ENCODE peak calls at places on chromosomes 7 and 10, in five cellular contexts. One of them, this sample, is unnamed.

GRCh38 chr7:123169065-123169464 is 30.7 kb downstream of the SLC13A1 start:
- DNase-seq in stimulated activated CD8-positive, alpha-beta memory T cell treated with anti-CD3 and anti-CD28 coated beads, Interleukin-7, amount 100 ng/mL, for 1 hour: no peak
- DNase-seq in activated CD4-positive, CD25-positive, alpha-beta regulatory T cell: no peak
- DNase-seq in iPS DF 6.9: no peak
- DNase-seq in effector CD4-positive, alpha-beta T cell: no peak
- DNase-seq in this sample: no peak

GRCh38 chr10:4825868-4826787 is at the start of gene AKR1E2:
- DNase-seq in stimulated activated CD8-positive, alpha-beta memory T cell treated with anti-CD3 and anti-CD28 coated beads, Interleukin-7, amount 100 ng/mL, for 1 hour: peak; percentile 51
- DNase-seq in effector CD4-positive, alpha-beta T cell: peak; percentile 49
- DNase-seq in iPS DF 6.9: peak; percentile 58
- DNase-seq in activated CD4-positive, CD25-positive, alpha-beta regulatory T cell: peak; percentile 11
- DNase-seq in this sample: no peak

GRCh38 chr7:91941450-91941849 is 788 bp downstream of the AKAP9 start:
- DNase-seq in stimulated activated CD8-positive, alpha-beta memory T cell treated with anti-CD3 and anti-CD28 coated beads, Interleukin-7, amount 100 ng/mL, for 1 hour: peak; percentile 6
- DNase-seq in activated CD4-positive, CD25-positive, alpha-beta regulatory T cell: no peak
- DNase-seq in effector CD4-positive, alpha-beta T cell: peak; percentile 21
- DNase-seq in iPS DF 6.9: no peak
- DNase-seq in this sample: peak; percentile 17

GRCh38 chr7:54859545-54859944 is 100.5 kb upstream of the SEC61G start:
- DNase-seq in effector CD4-positive, alpha-beta T cell: no peak
- DNase-seq in activated CD4-positive, CD25-positive, alpha-beta regulatory T cell: no peak
- DNase-seq in stimulated activated CD8-positive, alpha-beta memory T cell treated with anti-CD3 and anti-CD28 coated beads, Interleukin-7, amount 100 ng/mL, for 1 hour: no peak
- DNase-seq in iPS DF 6.9: no peak
- DNase-seq in this sample: no peak

GRCh38 chr7:158815046-158815445 is 14.3 kb downstream of the ESYT2 start:
- DNase-seq in effector CD4-positive, alpha-beta T cell: no peak
- DNase-seq in stimulated activated CD8-positive, alpha-beta memory T cell treated with anti-CD3 and anti-CD28 coated beads, Interleukin-7, amount 100 ng/mL, for 1 hour: no peak
- DNase-seq in iPS DF 6.9: no peak
- DNase-seq in activated CD4-positive, CD25-positive, alpha-beta regulatory T cell: no peak
- DNase-seq in this sample: no peak

GRCh38 chr10:70551491-70551890 is 51.0 kb downstream of the PRF1 start:
- DNase-seq in activated CD4-positive, CD25-positive, alpha-beta regulatory T cell: no peak
- DNase-seq in effector CD4-positive, alpha-beta T cell: no peak
- DNase-seq in iPS DF 6.9: no peak
- DNase-seq in stimulated activated CD8-positive, alpha-beta memory T cell treated with anti-CD3 and anti-CD28 coated beads, Interleukin-7, amount 100 ng/mL, for 1 hour: no peak
- DNase-seq in this sample: no peak

GRCh38 chr10:49798275-49798674 is 36.2 kb upstream of the OGDHL start:
- DNase-seq in iPS DF 6.9: no peak
- DNase-seq in stimulated activated CD8-positive, alpha-beta memory T cell treated with anti-CD3 and anti-CD28 coated beads, Interleukin-7, amount 100 ng/mL, for 1 hour: no peak
- DNase-seq in effector CD4-positive, alpha-beta T cell: no peak
- DNase-seq in activated CD4-positive, CD25-positive, alpha-beta regulatory T cell: no peak
- DNase-seq in this sample: no peak

GRCh38 chr10:35705671-35706070 is 63.6 kb upstream of the FZD8 start:
- DNase-seq in stimulated activated CD8-positive, alpha-beta memory T cell treated with anti-CD3 and anti-CD28 coated beads, Interleukin-7, amount 100 ng/mL, for 1 hour: no peak
- DNase-seq in effector CD4-positive, alpha-beta T cell: no peak
- DNase-seq in iPS DF 6.9: no peak
- DNase-seq in activated CD4-positive, CD25-positive, alpha-beta regulatory T cell: no peak
- DNase-seq in this sample: no peak

GRCh38 chr7:41148521-41148951 is 554.4 kb downstream of the INHBA start:
- DNase-seq in iPS DF 6.9: no peak
- DNase-seq in activated CD4-positive, CD25-positive, alpha-beta regulatory T cell: no peak
- DNase-seq in stimulated activated CD8-positive, alpha-beta memory T cell treated with anti-CD3 and anti-CD28 coated beads, Interleukin-7, amount 100 ng/mL, for 1 hour: no peak
- DNase-seq in effector CD4-positive, alpha-beta T cell: no peak
- DNase-seq in this sample: no peak

GRCh38 chr10:46541017-46541661 is 15.3 kb downstream of the GPRIN2 start:
- DNase-seq in effector CD4-positive, alpha-beta T cell: no peak
- DNase-seq in iPS DF 6.9: peak; percentile 76
- DNase-seq in activated CD4-positive, CD25-positive, alpha-beta regulatory T cell: no peak
- DNase-seq in stimulated activated CD8-positive, alpha-beta memory T cell treated with anti-CD3 and anti-CD28 coated beads, Interleukin-7, amount 100 ng/mL, for 1 hour: no peak
- DNase-seq in this sample: no peak

GRCh38 chr10:58813573-58813972 is 300.9 kb downstream of the BICC1 start:
- DNase-seq in effector CD4-positive, alpha-beta T cell: no peak
- DNase-seq in activated CD4-positive, CD25-positive, alpha-beta regulatory T cell: no peak
- DNase-seq in stimulated activated CD8-positive, alpha-beta memory T cell treated with anti-CD3 and anti-CD28 coated beads, Interleukin-7, amount 100 ng/mL, for 1 hour: no peak
- DNase-seq in iPS DF 6.9: no peak
- DNase-seq in this sample: no peak

GRCh38 chr7:95529701-95530100 is 44.0 kb downstream of the ASB4 start:
- DNase-seq in iPS DF 6.9: no peak
- DNase-seq in activated CD4-positive, CD25-positive, alpha-beta regulatory T cell: no peak
- DNase-seq in effector CD4-positive, alpha-beta T cell: no peak
- DNase-seq in stimulated activated CD8-positive, alpha-beta memory T cell treated with anti-CD3 and anti-CD28 coated beads, Interleukin-7, amount 100 ng/mL, for 1 hour: no peak
- DNase-seq in this sample: no peak

GRCh38 chr7:82472966-82473365 is 29.4 kb upstream of the CACNA2D1 start:
- DNase-seq in effector CD4-positive, alpha-beta T cell: no peak
- DNase-seq in stimulated activated CD8-positive, alpha-beta memory T cell treated with anti-CD3 and anti-CD28 coated beads, Interleukin-7, amount 100 ng/mL, for 1 hour: no peak
- DNase-seq in iPS DF 6.9: no peak
- DNase-seq in activated CD4-positive, CD25-positive, alpha-beta regulatory T cell: no peak
- DNase-seq in this sample: no peak

GRCh38 chr7:101557978-101558741 is 70.9 kb downstream of the MYL10 start:
- DNase-seq in activated CD4-positive, CD25-positive, alpha-beta regulatory T cell: no peak
- DNase-seq in effector CD4-positive, alpha-beta T cell: no peak
- DNase-seq in iPS DF 6.9: no peak
- DNase-seq in stimulated activated CD8-positive, alpha-beta memory T cell treated with anti-CD3 and anti-CD28 coated beads, Interleukin-7, amount 100 ng/mL, for 1 hour: no peak
- DNase-seq in this sample: no peak

GRCh38 chr10:46326971-46327370 is 40.2 kb downstream of the ANTXRL start:
- DNase-seq in iPS DF 6.9: no peak
- DNase-seq in effector CD4-positive, alpha-beta T cell: no peak
- DNase-seq in activated CD4-positive, CD25-positive, alpha-beta regulatory T cell: no peak
- DNase-seq in stimulated activated CD8-positive, alpha-beta memory T cell treated with anti-CD3 and anti-CD28 coated beads, Interleukin-7, amount 100 ng/mL, for 1 hour: no peak
- DNase-seq in this sample: no peak

GRCh38 chr10:69222157-69223027 is 2.3 kb downstream of the HKDC1 start:
- DNase-seq in activated CD4-positive, CD25-positive, alpha-beta regulatory T cell: peak; percentile 30
- DNase-seq in stimulated activated CD8-positive, alpha-beta memory T cell treated with anti-CD3 and anti-CD28 coated beads, Interleukin-7, amount 100 ng/mL, for 1 hour: peak; percentile 41
- DNase-seq in iPS DF 6.9: peak; percentile 25
- DNase-seq in effector CD4-positive, alpha-beta T cell: peak; percentile 39
- DNase-seq in this sample: peak; percentile 44

GRCh38 chr10:116815641-116816415 is 33.5 kb upstream of the ENO4 start:
- DNase-seq in effector CD4-positive, alpha-beta T cell: no peak
- DNase-seq in iPS DF 6.9: no peak
- DNase-seq in activated CD4-positive, CD25-positive, alpha-beta regulatory T cell: no peak
- DNase-seq in stimulated activated CD8-positive, alpha-beta memory T cell treated with anti-CD3 and anti-CD28 coated beads, Interleukin-7, amount 100 ng/mL, for 1 hour: no peak
- DNase-seq in this sample: no peak

GRCh38 chr7:80453699-80454340 is 58.0 kb downstream of the GNAT3 start:
- DNase-seq in stimulated activated CD8-positive, alpha-beta memory T cell treated with anti-CD3 and anti-CD28 coated beads, Interleukin-7, amount 100 ng/mL, for 1 hour: no peak
- DNase-seq in iPS DF 6.9: no peak
- DNase-seq in effector CD4-positive, alpha-beta T cell: no peak
- DNase-seq in activated CD4-positive, CD25-positive, alpha-beta regulatory T cell: no peak
- DNase-seq in this sample: no peak

GRCh38 chr10:114551310-114551972 is 106.6 kb downstream of the ABLIM1 start:
- DNase-seq in activated CD4-positive, CD25-positive, alpha-beta regulatory T cell: no peak
- DNase-seq in effector CD4-positive, alpha-beta T cell: no peak
- DNase-seq in stimulated activated CD8-positive, alpha-beta memory T cell treated with anti-CD3 and anti-CD28 coated beads, Interleukin-7, amount 100 ng/mL, for 1 hour: no peak
- DNase-seq in iPS DF 6.9: no peak
- DNase-seq in this sample: no peak

GRCh38 chr10:120455004-120455403 is 2.0 kb upstream of the PLPP4 start:
- DNase-seq in stimulated activated CD8-positive, alpha-beta memory T cell treated with anti-CD3 and anti-CD28 coated beads, Interleukin-7, amount 100 ng/mL, for 1 hour: no peak
- DNase-seq in iPS DF 6.9: no peak
- DNase-seq in activated CD4-positive, CD25-positive, alpha-beta regulatory T cell: no peak
- DNase-seq in effector CD4-positive, alpha-beta T cell: no peak
- DNase-seq in this sample: no peak

GRCh38 chr7:36406156-36406555 is 16.5 kb downstream of the ANLN start:
- DNase-seq in effector CD4-positive, alpha-beta T cell: no peak
- DNase-seq in stimulated activated CD8-positive, alpha-beta memory T cell treated with anti-CD3 and anti-CD28 coated beads, Interleukin-7, amount 100 ng/mL, for 1 hour: no peak
- DNase-seq in activated CD4-positive, CD25-positive, alpha-beta regulatory T cell: no peak
- DNase-seq in iPS DF 6.9: no peak
- DNase-seq in this sample: no peak

GRCh38 chr7:2306688-2307087 is 7.6 kb downstream of the SNX8 start:
- DNase-seq in activated CD4-positive, CD25-positive, alpha-beta regulatory T cell: no peak
- DNase-seq in effector CD4-positive, alpha-beta T cell: no peak
- DNase-seq in iPS DF 6.9: no peak
- DNase-seq in stimulated activated CD8-positive, alpha-beta memory T cell treated with anti-CD3 and anti-CD28 coated beads, Interleukin-7, amount 100 ng/mL, for 1 hour: no peak
- DNase-seq in this sample: no peak

GRCh38 chr7:13061115-13061514 is 373.7 kb downstream of the ARL4A start:
- DNase-seq in effector CD4-positive, alpha-beta T cell: no peak
- DNase-seq in stimulated activated CD8-positive, alpha-beta memory T cell treated with anti-CD3 and anti-CD28 coated beads, Interleukin-7, amount 100 ng/mL, for 1 hour: no peak
- DNase-seq in iPS DF 6.9: no peak
- DNase-seq in activated CD4-positive, CD25-positive, alpha-beta regulatory T cell: no peak
- DNase-seq in this sample: no peak

GRCh38 chr7:87330942-87331341 is 14.5 kb upstream of the CROT start:
- DNase-seq in stimulated activated CD8-positive, alpha-beta memory T cell treated with anti-CD3 and anti-CD28 coated beads, Interleukin-7, amount 100 ng/mL, for 1 hour: no peak
- DNase-seq in activated CD4-positive, CD25-positive, alpha-beta regulatory T cell: no peak
- DNase-seq in effector CD4-positive, alpha-beta T cell: no peak
- DNase-seq in iPS DF 6.9: no peak
- DNase-seq in this sample: no peak

GRCh38 chr7:124723012-124723411 is 42.6 kb downstream of the GPR37 start:
- DNase-seq in stimulated activated CD8-positive, alpha-beta memory T cell treated with anti-CD3 and anti-CD28 coated beads, Interleukin-7, amount 100 ng/mL, for 1 hour: no peak
- DNase-seq in iPS DF 6.9: no peak
- DNase-seq in activated CD4-positive, CD25-positive, alpha-beta regulatory T cell: no peak
- DNase-seq in effector CD4-positive, alpha-beta T cell: no peak
- DNase-seq in this sample: no peak

GRCh38 chr10:89332092-89332633 is 4.4 kb downstream of the IFIT3 start:
- DNase-seq in stimulated activated CD8-positive, alpha-beta memory T cell treated with anti-CD3 and anti-CD28 coated beads, Interleukin-7, amount 100 ng/mL, for 1 hour: no peak
- DNase-seq in iPS DF 6.9: no peak
- DNase-seq in effector CD4-positive, alpha-beta T cell: no peak
- DNase-seq in activated CD4-positive, CD25-positive, alpha-beta regulatory T cell: no peak
- DNase-seq in this sample: no peak

GRCh38 chr7:138033241-138033640 is 31.4 kb upstream of the CREB3L2 start:
- DNase-seq in activated CD4-positive, CD25-positive, alpha-beta regulatory T cell: no peak
- DNase-seq in iPS DF 6.9: no peak
- DNase-seq in effector CD4-positive, alpha-beta T cell: no peak
- DNase-seq in stimulated activated CD8-positive, alpha-beta memory T cell treated with anti-CD3 and anti-CD28 coated beads, Interleukin-7, amount 100 ng/mL, for 1 hour: no peak
- DNase-seq in this sample: no peak

GRCh38 chr7:127119517-127119916 is 133.2 kb downstream of the GRM8 start:
- DNase-seq in iPS DF 6.9: no peak
- DNase-seq in effector CD4-positive, alpha-beta T cell: no peak
- DNase-seq in stimulated activated CD8-positive, alpha-beta memory T cell treated with anti-CD3 and anti-CD28 coated beads, Interleukin-7, amount 100 ng/mL, for 1 hour: no peak
- DNase-seq in activated CD4-positive, CD25-positive, alpha-beta regulatory T cell: no peak
- DNase-seq in this sample: no peak

GRCh38 chr7:157481389-157481788 is 144.6 kb downstream of the DNAJB6 start:
- DNase-seq in effector CD4-positive, alpha-beta T cell: no peak
- DNase-seq in activated CD4-positive, CD25-positive, alpha-beta regulatory T cell: no peak
- DNase-seq in iPS DF 6.9: no peak
- DNase-seq in stimulated activated CD8-positive, alpha-beta memory T cell treated with anti-CD3 and anti-CD28 coated beads, Interleukin-7, amount 100 ng/mL, for 1 hour: no peak
- DNase-seq in this sample: no peak

GRCh38 chr10:1291178-1292090 is 235.2 kb downstream of the WDR37 start:
- DNase-seq in stimulated activated CD8-positive, alpha-beta memory T cell treated with anti-CD3 and anti-CD28 coated beads, Interleukin-7, amount 100 ng/mL, for 1 hour: no peak
- DNase-seq in activated CD4-positive, CD25-positive, alpha-beta regulatory T cell: no peak
- DNase-seq in iPS DF 6.9: no peak
- DNase-seq in effector CD4-positive, alpha-beta T cell: no peak
- DNase-seq in this sample: no peak

GRCh38 chr7:98286701-98287485 is 5.4 kb downstream of the BRI3 start:
- DNase-seq in stimulated activated CD8-positive, alpha-beta memory T cell treated with anti-CD3 and anti-CD28 coated beads, Interleukin-7, amount 100 ng/mL, for 1 hour: no peak
- DNase-seq in activated CD4-positive, CD25-positive, alpha-beta regulatory T cell: no peak
- DNase-seq in iPS DF 6.9: no peak
- DNase-seq in effector CD4-positive, alpha-beta T cell: no peak
- DNase-seq in this sample: no peak

GRCh38 chr7:123210986-123211385 is 11.2 kb upstream of the SLC13A1 start:
- DNase-seq in effector CD4-positive, alpha-beta T cell: no peak
- DNase-seq in stimulated activated CD8-positive, alpha-beta memory T cell treated with anti-CD3 and anti-CD28 coated beads, Interleukin-7, amount 100 ng/mL, for 1 hour: no peak
- DNase-seq in iPS DF 6.9: no peak
- DNase-seq in activated CD4-positive, CD25-positive, alpha-beta regulatory T cell: no peak
- DNase-seq in this sample: no peak

GRCh38 chr7:153392726-153393125 is 633.2 kb downstream of the ACTR3B start:
- DNase-seq in iPS DF 6.9: no peak
- DNase-seq in effector CD4-positive, alpha-beta T cell: no peak
- DNase-seq in activated CD4-positive, CD25-positive, alpha-beta regulatory T cell: no peak
- DNase-seq in stimulated activated CD8-positive, alpha-beta memory T cell treated with anti-CD3 and anti-CD28 coated beads, Interleukin-7, amount 100 ng/mL, for 1 hour: no peak
- DNase-seq in this sample: no peak

GRCh38 chr7:52261052-52261451 is 774.4 kb upstream of the POM121L12 start:
- DNase-seq in effector CD4-positive, alpha-beta T cell: no peak
- DNase-seq in iPS DF 6.9: no peak
- DNase-seq in stimulated activated CD8-positive, alpha-beta memory T cell treated with anti-CD3 and anti-CD28 coated beads, Interleukin-7, amount 100 ng/mL, for 1 hour: no peak
- DNase-seq in activated CD4-positive, CD25-positive, alpha-beta regulatory T cell: no peak
- DNase-seq in this sample: no peak

GRCh38 chr10:97858001-97858439 is 8.4 kb downstream of the GOLGA7B start:
- DNase-seq in iPS DF 6.9: no peak
- DNase-seq in effector CD4-positive, alpha-beta T cell: no peak
- DNase-seq in stimulated activated CD8-positive, alpha-beta memory T cell treated with anti-CD3 and anti-CD28 coated beads, Interleukin-7, amount 100 ng/mL, for 1 hour: no peak
- DNase-seq in activated CD4-positive, CD25-positive, alpha-beta regulatory T cell: no peak
- DNase-seq in this sample: no peak

GRCh38 chr7:85634951-85635350 is 448.1 kb upstream of the SEMA3D start:
- DNase-seq in stimulated activated CD8-positive, alpha-beta memory T cell treated with anti-CD3 and anti-CD28 coated beads, Interleukin-7, amount 100 ng/mL, for 1 hour: no peak
- DNase-seq in iPS DF 6.9: no peak
- DNase-seq in effector CD4-positive, alpha-beta T cell: no peak
- DNase-seq in activated CD4-positive, CD25-positive, alpha-beta regulatory T cell: no peak
- DNase-seq in this sample: no peak

GRCh38 chr7:11212816-11213215 is 239.1 kb downstream of the PHF14 start:
- DNase-seq in stimulated activated CD8-positive, alpha-beta memory T cell treated with anti-CD3 and anti-CD28 coated beads, Interleukin-7, amount 100 ng/mL, for 1 hour: no peak
- DNase-seq in iPS DF 6.9: no peak
- DNase-seq in effector CD4-positive, alpha-beta T cell: no peak
- DNase-seq in activated CD4-positive, CD25-positive, alpha-beta regulatory T cell: no peak
- DNase-seq in this sample: no peak

GRCh38 chr7:77444123-77444522 is 28.0 kb upstream of the GSAP start:
- DNase-seq in effector CD4-positive, alpha-beta T cell: no peak
- DNase-seq in stimulated activated CD8-positive, alpha-beta memory T cell treated with anti-CD3 and anti-CD28 coated beads, Interleukin-7, amount 100 ng/mL, for 1 hour: no peak
- DNase-seq in activated CD4-positive, CD25-positive, alpha-beta regulatory T cell: no peak
- DNase-seq in iPS DF 6.9: no peak
- DNase-seq in this sample: no peak

This sample was measured in central memory CD8-positive, alpha-beta T cell.